ENCODE peak calls at places on chromosomes 5 and 9, in five cellular contexts. E is breast epithelium, B is AG04450, O is fibroblast of lung, J is tibial nerve. G is an unnamed sample. For H3K9me3, the result is how much of the 10 kb centered on the place peaks cover.

GRCh38 chr5:13910227-13910626 is 34.3 kb downstream of the DNAH5 start:
- DNase-seq in E (no peak), B (no peak), O (no peak), J (no peak), G (no peak)

GRCh38 chr5:134114886-134115805 is 665 bp downstream of the TCF7 start:
- DNase-seq in E (no peak), B (no peak), O (no peak), J (no peak), G (no peak)

GRCh38 chr5:61582421-61582820 is 250.4 kb downstream of the ZSWIM6 start:
- DNase-seq in E (no peak), B (no peak), O (peak), J (no peak), G (no peak)

GRCh38 chr5:96629774-96630173 is 32.4 kb upstream of the CAST start:
- DNase-seq in E (no peak), B (no peak), O (peak), J (no peak), G (no peak)

GRCh38 chr9:8628771-8629170 is 829.2 kb upstream of the DMAC1 start:
- DNase-seq in E (no peak), B (no peak), O (no peak), J (no peak), G (no peak)

GRCh38 chr5:124580925-124581821 is 165.3 kb downstream of the ZNF608 start:
- DNase-seq in E (no peak), B (no peak), O (no peak), J (no peak), G (no peak)

GRCh38 chr9:97419315-97419867 is 7.5 kb downstream of the TDRD7 start:
- DNase-seq in E (no peak), B (no peak), O (peak), J (no peak), G (no peak)

GRCh38 chr5:76716456-76717157 is 681 bp downstream of the F2R start:
- DNase-seq in E (no peak), B (no peak), O (peak), J (no peak), G (no peak)

GRCh38 chr9:116653580-116654355 is 33.3 kb upstream of the TRIM32 start:
- DNase-seq in E (no peak), B (no peak), O (no peak), J (no peak), G (no peak)

GRCh38 chr5:130136300-130136699 is 232.0 kb downstream of the CHSY3 start:
- DNase-seq in E (no peak), B (no peak), O (peak), J (no peak), G (no peak)

GRCh38 chr9:133263557-133263956 is 11.4 kb downstream of the ABO start:
- DNase-seq in E (no peak), B (no peak), O (no peak), J (no peak), G (no peak)

GRCh38 chr5:179257190-179257741 is 88.0 kb downstream of the ADAMTS2 start:
- DNase-seq in E (peak), B (no peak), O (no peak), J (no peak), G (peak)

GRCh38 chr9:131677051-131677444 is 62.8 kb downstream of the RAPGEF1 start:
- DNase-seq in E (no peak), B (no peak), O (peak), J (no peak), G (no peak)

GRCh38 chr9:111992523-111992922 is 95.9 kb downstream of the UGCG start:
- DNase-seq in E (no peak), B (no peak), O (peak), J (no peak), G (no peak)

GRCh38 chr5:12250454-12250853 is 346.2 kb upstream of the CTNND2 start:
- DNase-seq in E (no peak), B (no peak), O (no peak), J (no peak), G (no peak)

GRCh38 chr9:113617550-113617949 is 154.0 kb downstream of the RGS3 start:
- DNase-seq in E (no peak), B (no peak), O (peak), J (no peak), G (no peak)

GRCh38 chr5:9820696-9821449 is 190.7 kb upstream of the TAS2R1 start:
- DNase-seq in E (no peak), B (no peak), O (no peak), J (no peak), G (no peak)

GRCh38 chr5:80160242-80160641 is 95.6 kb downstream of the SERINC5 start:
- DNase-seq in E (no peak), B (no peak), O (no peak), J (no peak), G (no peak)

GRCh38 chr9:129567842-129568559 is 52.9 kb downstream of the C9orf50 start:
- DNase-seq in E (no peak), B (no peak), O (peak), J (no peak), G (no peak)

GRCh38 chr5:4233671-4234070 is 638.0 kb downstream of the IRX1 start:
- DNase-seq in E (no peak), B (no peak), O (no peak), J (no peak), G (no peak)

GRCh38 chr9:1871486-1872181 is 143.5 kb upstream of the SMARCA2 start:
- DNase-seq in E (no peak), B (no peak), O (no peak), J (no peak), G (no peak)

GRCh38 chr9:95341262-95342011 is 23.9 kb upstream of the FANCC start:
- DNase-seq in E (no peak), B (no peak), O (peak), J (no peak), G (no peak)

GRCh38 chr9:23341346-23341745 is 484.7 kb downstream of the ELAVL2 start:
- DNase-seq in E (no peak), B (no peak), O (no peak), J (no peak), G (no peak)

GRCh38 chr5:9124071-9124470 is 421.8 kb downstream of the SEMA5A start:
- DNase-seq in E (no peak), B (no peak), O (no peak), J (no peak), G (no peak)

GRCh38 chr9:131675437-131676022 is 64.3 kb downstream of the RAPGEF1 start:
- DNase-seq in E (no peak), B (no peak), O (no peak), J (no peak), G (no peak)

GRCh38 chr5:142826741-142827492 is 56.7 kb downstream of the ARHGAP26 start:
- DNase-seq in E (no peak), B (no peak), O (peak), J (no peak), G (no peak)

GRCh38 chr5:133347039-133347438 is 265.3 kb downstream of the FSTL4 start:
- DNase-seq in E (no peak), B (no peak), O (no peak), J (no peak), G (no peak)

GRCh38 chr5:173919443-173919842 is 31.3 kb downstream of the CPEB4 start:
- DNase-seq in E (no peak), B (no peak), O (peak), J (no peak), G (no peak)

GRCh38 chr5:100790951-100791350 is 112.1 kb downstream of the ST8SIA4 start:
- DNase-seq in E (no peak), B (no peak), O (no peak), J (no peak), G (no peak)

DNA sequence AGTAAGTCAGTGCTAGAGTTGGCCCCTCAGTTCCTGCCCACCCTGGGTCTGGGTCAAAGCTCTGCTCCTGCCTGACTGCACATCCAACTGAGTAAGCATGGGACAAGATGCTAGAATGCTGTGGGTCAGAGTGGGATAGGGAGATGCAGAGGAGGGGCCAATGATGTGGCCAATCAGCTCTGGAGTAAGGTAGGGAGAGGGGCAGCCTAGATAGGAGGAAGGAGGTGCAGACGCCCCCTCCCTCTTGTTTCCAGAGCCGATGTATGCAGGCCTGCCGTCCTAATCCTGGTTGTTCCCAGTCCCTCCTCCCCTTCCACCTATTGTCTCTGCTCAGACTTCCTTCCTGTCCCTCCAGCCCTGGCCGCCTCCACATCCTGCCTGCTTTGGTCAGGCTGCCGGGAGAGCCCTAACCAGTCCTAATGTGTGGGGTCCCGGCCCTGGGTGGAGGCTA is 1.3 kb downstream of the ARAP3 start:
- DNase-seq in E (no peak), B (no peak), O (peak), J (no peak), G (no peak)
- H3K4me3 ChIP-seq in E (peak), B (peak), O (peak), J (no peak), G (peak)

DNA sequence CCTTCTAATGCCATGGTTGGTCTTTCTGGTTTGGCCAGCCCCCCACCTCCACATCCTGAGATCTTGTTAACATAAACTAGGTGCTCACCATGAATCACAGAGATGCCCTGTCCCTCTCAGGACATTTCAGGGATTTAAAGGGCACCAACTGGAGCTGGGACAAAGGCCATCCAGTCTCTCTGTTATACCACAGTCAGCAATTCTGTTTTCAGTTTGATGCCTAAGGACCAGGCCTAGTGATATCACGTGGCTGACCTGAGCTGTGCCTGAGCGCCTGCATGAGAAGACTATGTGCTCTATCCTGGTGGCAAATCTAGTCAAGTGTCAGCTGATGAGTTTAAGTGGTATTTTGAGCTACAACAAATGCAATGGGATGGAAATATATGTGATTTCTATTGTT is 26.1 kb downstream of the SPIN1 start:
- DNase-seq in E (no peak), B (no peak), O (no peak), J (no peak), G (no peak)
- H3K9me3 ChIP-seq in E (under half), B (under half), O (under half), J (under half), G (under half)

DNA sequence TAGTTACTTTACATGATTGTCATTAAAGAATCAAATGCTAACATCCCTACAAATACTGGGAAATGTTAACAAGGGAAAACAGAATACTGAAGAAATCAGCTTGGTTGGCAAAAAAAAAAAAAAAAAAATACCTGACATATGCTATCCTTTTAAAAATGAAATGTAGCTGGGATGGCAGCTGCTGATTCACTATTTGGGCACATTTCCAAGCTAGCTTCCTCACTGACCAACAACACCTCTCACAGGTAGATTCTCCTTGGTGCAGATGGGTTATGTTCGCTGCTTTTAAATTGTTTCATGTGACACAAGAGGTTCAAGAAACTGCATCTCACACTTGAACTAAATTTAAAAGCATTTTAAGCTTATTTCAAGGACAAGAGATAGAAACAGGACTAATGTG is 6.1 kb upstream of the PRUNE2 start:
- DNase-seq in E (no peak), B (no peak), O (no peak), J (no peak), G (no peak)
- TF ChIP-seq CTCF in E (no peak), B (no peak), O (no peak), J (no peak), G (no peak)

GRCh38 chr9:74887041-74887980 is at the start of gene TRPM6:
- DNase-seq in E (peak), B (peak), O (peak), J (peak), G (peak)

DNA sequence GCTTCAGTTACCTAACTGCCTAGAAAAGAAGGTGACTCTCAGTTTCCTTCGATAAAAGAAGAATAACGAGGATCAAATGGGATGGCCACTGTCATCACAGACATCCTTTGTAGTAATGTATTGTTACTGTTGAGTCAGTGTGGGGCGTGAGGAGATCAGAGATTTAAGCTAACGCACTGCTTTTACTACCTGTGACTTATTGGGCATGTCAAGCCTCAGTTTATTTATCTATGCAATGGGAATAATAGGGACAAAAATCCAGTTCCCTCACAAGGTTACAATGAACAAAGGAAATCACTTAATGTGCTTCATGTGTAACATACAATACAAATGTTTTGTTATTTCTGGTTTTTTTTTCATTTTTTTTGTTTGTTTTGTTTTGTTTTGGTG is 255 bp upstream of the TRPM6 start:
- DNase-seq in E (no peak), B (no peak), O (no peak), J (no peak), G (no peak)
- H3K4me3 ChIP-seq in E (peak), B (no peak), O (peak), J (no peak), G (peak)

GRCh38 chr9:88403340-88403739 is 15.1 kb downstream of the SPIN1 start:
- DNase-seq in E (no peak), B (no peak), O (no peak), J (no peak), G (no peak)
- H3K9me3 ChIP-seq in E (under half), B (under half), O (under half), J (under half), G (under half)

GRCh38 chr5:111757582-111758283 is 739 bp upstream of the NREP start:
- DNase-seq in E (peak), B (peak), O (peak), J (peak), G (peak)
- TF ChIP-seq CTCF in E (no peak), B (peak), O (no peak), J (no peak), G (no peak)

GRCh38 chr5:169006206-169006605 is 294.7 kb downstream of the SLIT3 start:
- DNase-seq in E (no peak), B (no peak), O (no peak), J (no peak), G (no peak)

GRCh38 chr5:169001392-169001791 is 299.5 kb downstream of the SLIT3 start:
- DNase-seq in E (no peak), B (no peak), O (no peak), J (no peak), G (no peak)

GRCh38 chr5:169004551-169004950 is 296.4 kb downstream of the SLIT3 start:
- DNase-seq in E (no peak), B (no peak), O (peak), J (no peak), G (no peak)

GRCh38 chr5:169002941-169003555 is 297.9 kb downstream of the SLIT3 start:
- DNase-seq in E (no peak), B (no peak), O (no peak), J (no peak), G (no peak)

GRCh38 chr5:169003721-169004481 is 297.0 kb downstream of the SLIT3 start:
- DNase-seq in E (no peak), B (no peak), O (no peak), J (no peak), G (no peak)
- H3K4me3 ChIP-seq in E (no peak), B (no peak), O (no peak), J (no peak), G (no peak)